ENCODE peak calls at places on chromosomes 6 and 20, in seven cellular contexts. E is H1, W is left lung, J is ovary, T is upper lobe of left lung, O is lung, S is aorta. P is an unnamed sample.

GRCh38 chr6:46894429-46894828 is 27.3 kb downstream of the ADGRF5 start:
- DNase-seq in J (no peak), T (no peak), W (no peak), E (no peak), O (no peak), S (no peak), P (no peak)

GRCh38 chr20:59121714-59122376 is 41.8 kb upstream of the ZNF831 start:
- DNase-seq in T (no peak), E (no peak), J (no peak), S (no peak), W (no peak), O (no peak), P (peak; percentile 76)

GRCh38 chr6:96460052-96460700 is 61.4 kb upstream of the UFL1 start:
- DNase-seq in E (no peak), T (no peak), S (no peak), W (no peak), O (no peak), J (no peak), P (no peak)

GRCh38 chr6:39303425-39304153 is 10.6 kb downstream of the KCNK17 start:
- DNase-seq in S (no peak), O (no peak), T (peak; percentile 62), J (no peak), E (no peak), W (no peak), P (peak; percentile 3)

GRCh38 chr6:151285121-151285520 is 45.4 kb downstream of the AKAP12 start:
- DNase-seq in E (no peak), W (no peak), S (no peak), J (no peak), O (no peak), T (no peak), P (no peak)

GRCh38 chr6:150667977-150668716 is 68.5 kb downstream of the PLEKHG1 start:
- DNase-seq in T (no peak), O (peak; percentile 92), S (peak; percentile 94), J (peak; percentile 89), E (no peak), W (peak; percentile 86), P (no peak)

GRCh38 chr20:35277127-35277526 is 795 bp downstream of the MMP24OS start:
- DNase-seq in T (no peak), O (no peak), S (no peak), E (no peak), J (no peak), W (no peak), P (no peak)

GRCh38 chr6:97697450-97697849 is 414.4 kb upstream of the MMS22L start:
- DNase-seq in S (no peak), O (no peak), J (no peak), T (no peak), E (no peak), W (no peak), P (no peak)

GRCh38 chr6:5025911-5026819 is 22.3 kb upstream of the RPP40 start:
- DNase-seq in S (peak; percentile 87), E (peak; percentile 71), T (no peak), W (peak; percentile 62), O (no peak), J (peak; percentile 58), P (no peak)

GRCh38 chr20:56631990-56632327 is 2.9 kb downstream of the TFAP2C start:
- DNase-seq in W (no peak), J (no peak), O (no peak), E (no peak), S (no peak), T (no peak), P (no peak)

GRCh38 chr6:131995924-131996323 is 44.8 kb upstream of the CCN2 start:
- DNase-seq in J (no peak), T (no peak), E (no peak), S (no peak), O (no peak), W (no peak), P (no peak)

GRCh38 chr6:135481786-135482369 is 15.7 kb downstream of the AHI1 start:
- DNase-seq in T (no peak), W (no peak), O (no peak), J (no peak), E (no peak), S (no peak), P (no peak)

GRCh38 chr20:10636326-10636818 is 37.4 kb downstream of the JAG1 start:
- DNase-seq in O (no peak), T (no peak), S (no peak), W (no peak), E (no peak), J (no peak), P (no peak)

GRCh38 chr6:74749211-74750142 is 456.4 kb downstream of the COL12A1 start:
- DNase-seq in T (no peak), S (no peak), W (no peak), E (no peak), J (no peak), O (no peak), P (no peak)

GRCh38 chr20:9442858-9443257 is 71.5 kb upstream of the LAMP5 start:
- DNase-seq in W (no peak), O (no peak), E (no peak), J (no peak), S (no peak), T (no peak), P (no peak)

GRCh38 chr6:159533568-159533967 is 159.5 kb downstream of the SOD2 start:
- DNase-seq in T (no peak), J (no peak), O (no peak), E (no peak), S (no peak), W (no peak), P (no peak)

GRCh38 chr6:26223213-26223612 is 136.0 kb downstream of the HFE start:
- DNase-seq in T (no peak), W (no peak), O (no peak), E (no peak), J (no peak), S (no peak), P (no peak)

GRCh38 chr6:124400600-124400999 is 561.6 kb upstream of the RNF217 start:
- DNase-seq in W (no peak), S (no peak), T (no peak), E (no peak), O (no peak), J (no peak), P (no peak)

GRCh38 chr20:38748863-38749153 is 548 bp downstream of the ACTR5 start:
- DNase-seq in S (no peak), T (no peak), J (no peak), O (peak; percentile 65), E (peak; percentile 72), W (no peak), P (peak; percentile 39)

GRCh38 chr6:101117397-101118185 is 236.5 kb upstream of the ASCC3 start:
- DNase-seq in O (no peak), W (no peak), E (peak; percentile 59), S (peak; percentile 62), T (peak; percentile 62), J (no peak), P (no peak)

GRCh38 chr6:125253881-125254280 is 47.9 kb downstream of the HDDC2 start:
- DNase-seq in J (no peak), E (no peak), O (no peak), T (no peak), S (no peak), W (no peak), P (no peak)

DNA sequence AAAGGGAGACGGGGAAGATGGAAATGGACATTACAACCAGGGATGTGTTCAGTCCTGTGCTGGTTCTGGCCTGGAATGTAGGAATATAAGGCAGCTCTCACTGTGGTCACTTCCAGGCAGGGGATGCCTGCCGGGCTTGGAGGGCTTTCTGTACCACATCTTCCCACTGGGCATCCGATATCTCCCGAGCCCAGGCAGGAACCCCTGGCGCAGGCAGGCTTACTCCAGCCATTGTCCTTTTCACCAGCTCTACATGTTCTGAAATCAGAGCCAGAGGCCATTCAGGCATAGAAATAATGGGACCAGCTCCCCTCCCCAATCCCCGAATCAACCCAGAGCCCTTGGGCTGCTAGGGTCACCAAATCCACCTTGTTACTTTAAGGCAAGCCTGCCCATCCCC is 1.4 kb downstream of the MEA1 start:
- DNase-seq in O (no peak), J (no peak), E (no peak), S (no peak), T (no peak), W (no peak), P (no peak)
- H3K36me3 ChIP-seq in O (peaks cover 10% of the 10 kb centered on the region), J (no peaks in the 10 kb centered on the region), E (peaks cover 38% of the 10 kb centered on the region), S (no peaks in the 10 kb centered on the region), T (peaks cover 47% of the 10 kb centered on the region), W (no peaks in the 10 kb centered on the region), P (peaks cover 40% of the 10 kb centered on the region)

GRCh38 chr6:168156742-168157265 is 77.8 kb upstream of the FRMD1 start:
- DNase-seq in W (no peak), E (peak; percentile 35), J (no peak), T (no peak), O (no peak), S (no peak), P (no peak)

GRCh38 chr6:168155821-168156741 is 77.1 kb upstream of the FRMD1 start:
- DNase-seq in E (peak; percentile 32), S (no peak), J (no peak), T (no peak), W (no peak), O (no peak), P (no peak)

GRCh38 chr6:168158280-168158979 is 79.4 kb upstream of the FRMD1 start:
- DNase-seq in T (no peak), O (no peak), S (no peak), J (no peak), W (peak; percentile 51), E (peak; percentile 44), P (no peak)

GRCh38 chr6:168158980-168159349 is 80.0 kb upstream of the FRMD1 start:
- DNase-seq in O (no peak), T (no peak), S (no peak), E (no peak), W (no peak), J (no peak), P (no peak)

GRCh38 chr6:168157272-168158007 is 78.4 kb upstream of the FRMD1 start:
- DNase-seq in W (no peak), O (no peak), T (no peak), S (no peak), J (no peak), E (peak; percentile 52), P (no peak)
- H3K4me3 ChIP-seq in W (no peak overlapping the region), O (no peak overlapping the region), T (no peak overlapping the region), S (no peak overlapping the region), J (no peak overlapping the region), E (no peak overlapping the region), P (no peak overlapping the region)

DNA sequence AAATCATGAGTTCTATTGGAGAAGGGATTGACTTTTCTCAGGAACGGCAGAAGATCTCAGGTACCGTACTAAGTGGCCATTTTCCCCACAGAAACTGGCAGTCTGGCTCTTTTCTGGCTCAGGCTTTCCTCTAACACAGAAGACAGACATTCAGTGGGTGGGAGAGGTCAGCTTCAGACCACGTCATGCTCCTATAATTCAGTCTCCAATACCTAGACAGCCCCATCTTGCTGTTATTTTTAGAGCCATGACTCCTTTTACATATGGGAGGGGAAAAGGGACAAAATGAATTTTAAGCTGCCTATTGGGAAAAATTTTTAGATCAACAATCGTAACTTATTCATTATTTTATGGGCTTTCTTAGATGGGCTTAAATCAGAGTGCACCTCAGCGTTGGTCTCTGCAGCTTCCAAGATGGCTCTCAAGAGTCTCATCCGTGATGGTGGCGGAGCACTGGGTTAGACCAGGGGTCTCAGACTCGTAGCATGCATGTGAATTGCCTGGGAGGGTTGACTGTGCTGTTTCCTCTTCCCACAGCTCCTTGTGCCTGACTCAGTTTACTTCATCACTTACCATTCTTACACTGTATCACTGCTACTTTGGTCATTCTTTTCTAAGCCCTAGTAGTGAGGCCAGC is 86.9 kb downstream of the TCP11 start:
- DNase-seq in S (no peak), T (no peak), W (no peak), J (no peak), O (no peak), E (no peak), P (no peak)
- H3K27ac ChIP-seq in S (peak overlapping the region; percentile 79), T (no peak overlapping the region), W (no peak overlapping the region), J (no peak overlapping the region), O (peak overlapping the region; percentile 20), E (no peak overlapping the region), P (no peak overlapping the region)

GRCh38 chr6:122449084-122449483 is 22.5 kb downstream of the SERINC1 start:
- DNase-seq in J (no peak), E (no peak), W (no peak), S (no peak), O (no peak), T (no peak), P (no peak)
- H3K36me3 ChIP-seq in J (no peaks in the 10 kb centered on the region), E (peaks cover 19% of the 10 kb centered on the region), W (peaks cover 6% of the 10 kb centered on the region), S (peaks cover 5% of the 10 kb centered on the region), O (peaks cover 33% of the 10 kb centered on the region), T (peaks cover 53% of the 10 kb centered on the region), P (peaks cover 79% of the 10 kb centered on the region)